ENCODE peak calls at places on chromosomes 13 and 19, in nine cellular contexts. P, L, V, A, T, W, G, I and M are unnamed samples.

GRCh38 chr19:6476155-6476895 is 5.3 kb downstream of the DENND1C start:
- DNase-seq in W (peak; percentile 51), G (peak; percentile 94), L (peak; percentile 100), A (peak; percentile 48), T (peak; percentile 79), V (no peak), I (peak; percentile 93), P (peak; percentile 96), M (no peak)

GRCh38 chr13:91313103-91313502 is 34.4 kb upstream of the MIR17HG start:
- DNase-seq in P (peak; percentile 14), L (peak; percentile 58), A (no peak), V (no peak), W (no peak), G (no peak), I (no peak), T (no peak), M (no peak)

GRCh38 chr19:19402656-19403372 is 2.7 kb upstream of the GATAD2A start:
- DNase-seq in G (no peak), A (no peak), P (no peak), I (no peak), L (no peak), W (no peak), T (no peak), V (no peak), M (no peak)

GRCh38 chr13:112056739-112057433 is 10.1 kb upstream of the SOX1 start:
- DNase-seq in V (no peak), A (no peak), I (no peak), L (peak; percentile 69), T (no peak), P (no peak), G (no peak), W (no peak), M (no peak)

GRCh38 chr13:23386533-23386932 is 47.0 kb downstream of the SACS start:
- DNase-seq in V (no peak), I (no peak), W (no peak), L (no peak), P (no peak), G (no peak), A (no peak), T (no peak), M (no peak)

GRCh38 chr19:41264581-41265375 is 606 bp downstream of the HNRNPUL1 start:
- DNase-seq in I (peak; percentile 50), G (peak; percentile 69), T (peak; percentile 74), P (peak; percentile 56), V (no peak), L (peak; percentile 78), A (peak; percentile 26), W (peak; percentile 54), M (no peak)

GRCh38 chr13:113045214-113046007 is 60.2 kb upstream of the F7 start:
- DNase-seq in I (no peak), P (no peak), A (no peak), V (no peak), W (no peak), L (no peak), G (peak; percentile 15), T (no peak), M (no peak)

GRCh38 chr19:53908933-53909415 is at the start of gene CACNG7:
- DNase-seq in L (peak; percentile 78), T (no peak), G (no peak), V (no peak), W (no peak), I (no peak), P (peak; percentile 43), A (no peak), M (no peak)

GRCh38 chr19:1156305-1156801 is 17.7 kb downstream of the SBNO2 start:
- DNase-seq in G (no peak), L (no peak), V (no peak), W (no peak), P (peak; percentile 60), A (no peak), T (no peak), I (no peak), M (peak; percentile 77)

GRCh38 chr19:34989248-34989797 is 10.8 kb upstream of the GRAMD1A start:
- DNase-seq in A (no peak), G (no peak), T (no peak), I (no peak), P (no peak), W (no peak), V (no peak), L (no peak), M (no peak)

GRCh38 chr13:91247768-91248167 is 99.7 kb upstream of the MIR17HG start:
- DNase-seq in L (no peak), V (no peak), P (peak; percentile 1), I (no peak), G (no peak), T (no peak), A (no peak), W (no peak), M (no peak)

GRCh38 chr13:41565221-41565620 is 107.9 kb downstream of the RGCC start:
- DNase-seq in T (no peak), G (no peak), W (no peak), V (no peak), L (no peak), A (no peak), P (no peak), I (no peak), M (no peak)

GRCh38 chr13:79749985-79750551 is 269.1 kb downstream of the NDFIP2 start:
- DNase-seq in I (peak; percentile 68), A (no peak), W (peak; percentile 74), L (peak; percentile 78), P (peak; percentile 36), G (no peak), V (no peak), T (no peak), M (peak; percentile 78)

GRCh38 chr13:95106562-95106961 is 194.7 kb downstream of the ABCC4 start:
- DNase-seq in I (no peak), A (no peak), T (no peak), P (no peak), G (no peak), L (no peak), V (no peak), W (no peak), M (no peak)

GRCh38 chr13:51541037-51541436 is 43.2 kb upstream of the WDFY2 start:
- DNase-seq in V (no peak), W (no peak), I (no peak), L (no peak), P (no peak), G (no peak), A (no peak), T (no peak), M (no peak)

GRCh38 chr13:24271611-24272451 is 37.5 kb upstream of the C1QTNF9 start:
- DNase-seq in A (peak; percentile 41), P (no peak), V (no peak), W (peak; percentile 24), G (peak; percentile 91), I (peak; percentile 91), T (no peak), L (peak; percentile 39), M (peak; percentile 70)

GRCh38 chr19:50328257-50329145 is 676 bp downstream of the KCNC3 start:
- DNase-seq in L (peak; percentile 72), T (peak; percentile 47), G (peak; percentile 66), A (no peak), P (peak; percentile 57), W (no peak), I (peak; percentile 40), V (no peak), M (no peak)

DNA sequence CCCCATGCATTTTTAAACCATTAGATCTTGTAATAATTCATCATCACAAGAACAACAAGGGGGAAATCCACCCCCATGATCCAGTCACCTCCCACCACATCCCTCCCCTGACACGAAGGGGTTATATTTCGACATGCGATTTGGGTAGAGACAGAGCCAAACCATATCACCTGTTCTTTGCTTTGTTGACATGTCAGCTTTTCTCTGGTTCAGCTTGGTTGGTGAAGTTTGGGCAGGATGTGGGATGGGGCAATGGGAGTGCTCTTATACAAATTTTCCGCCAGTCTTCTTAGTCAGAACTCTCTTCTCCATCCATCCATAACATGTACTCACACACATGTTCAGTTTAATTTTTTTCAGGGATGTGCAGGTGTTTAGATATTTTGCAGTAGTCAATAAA is 12.9 kb downstream of the TPP2 start:
- DNase-seq in I (no peak), A (no peak), V (no peak), T (no peak), G (no peak), P (no peak), W (no peak), L (no peak), M (no peak)
- H3K4me1 ChIP-seq in I (peaks cover 3% of the 10 kb centered on the region), A (peaks cover 38% of the 10 kb centered on the region), V (no peaks in the 10 kb centered on the region), T (peaks cover 23% of the 10 kb centered on the region), G (no peaks in the 10 kb centered on the region), P (peaks cover 4% of the 10 kb centered on the region), W (no peaks in the 10 kb centered on the region), L (no peaks in the 10 kb centered on the region), M (no peaks in the 10 kb centered on the region)

GRCh38 chr13:68323106-68323505 is 1093.0 kb upstream of the PCDH9 start:
- DNase-seq in L (no peak), W (no peak), I (no peak), A (no peak), V (no peak), G (no peak), T (no peak), P (no peak), M (no peak)

DNA sequence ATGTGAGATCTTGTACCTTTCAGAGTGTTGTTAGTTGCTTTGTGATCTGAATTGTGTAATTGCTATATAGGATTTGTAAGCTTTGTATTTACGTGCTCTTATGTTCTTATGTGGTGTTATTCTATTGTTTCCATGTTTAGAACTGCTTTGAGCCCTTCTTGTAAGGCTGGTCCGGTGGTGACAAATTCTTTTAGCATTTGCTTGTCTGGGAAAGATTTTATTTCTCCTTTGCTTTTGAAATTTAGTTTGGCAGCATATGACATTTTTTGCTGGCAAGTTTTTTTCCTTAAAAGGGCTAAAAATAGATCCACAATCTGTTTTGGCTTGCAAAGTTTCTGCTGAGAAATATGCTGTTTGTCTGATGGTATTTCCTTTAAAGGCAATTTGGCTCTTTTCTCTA is 1089.2 kb upstream of the PCDH9 start:
- DNase-seq in P (no peak), V (no peak), L (no peak), W (no peak), I (no peak), G (no peak), A (no peak), T (no peak), M (no peak)
- TF ChIP-seq CTCF in P (no peak), V (no peak), L (no peak), W (no peak), I (no peak), G (no peak), A (no peak), T (no peak), M (no peak)

GRCh38 chr19:14703833-14704232 is 14.0 kb downstream of the ZNF333 start:
- DNase-seq in G (no peak), A (no peak), L (no peak), I (no peak), W (no peak), V (no peak), T (no peak), P (no peak), M (no peak)
- H3K9me3 ChIP-seq in G (no peaks in the 10 kb centered on the region), A (no peaks in the 10 kb centered on the region), L (peaks cover 6% of the 10 kb centered on the region), I (no peaks in the 10 kb centered on the region), W (no peaks in the 10 kb centered on the region), V (no peaks in the 10 kb centered on the region), T (peaks cover 7% of the 10 kb centered on the region), P (no peaks in the 10 kb centered on the region), M (no peaks in the 10 kb centered on the region)

DNA sequence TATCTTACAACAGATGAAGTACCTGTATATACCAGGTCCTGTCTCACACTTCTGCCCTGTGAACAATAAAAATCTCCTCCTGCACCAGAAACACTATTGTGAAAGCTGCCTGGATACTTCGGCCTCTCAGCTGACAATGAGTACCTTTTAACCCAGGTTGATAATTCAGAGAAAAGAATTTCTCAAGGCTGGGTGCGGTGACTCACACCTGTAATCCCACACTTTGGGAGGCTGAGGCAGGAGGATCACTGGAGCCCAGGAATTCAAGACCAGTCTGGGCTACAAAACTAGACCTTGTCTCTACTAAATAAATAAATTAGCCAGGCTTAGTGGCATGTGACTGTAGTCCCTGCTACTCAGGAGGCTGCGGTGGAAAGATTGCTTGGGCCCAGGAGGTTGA is 65.3 kb upstream of the TM9SF2 start:
- DNase-seq in T (no peak), P (no peak), G (no peak), L (no peak), I (no peak), A (no peak), V (no peak), W (no peak), M (no peak)
- H3K4me1 ChIP-seq in T (peaks cover 28% of the 10 kb centered on the region), P (peaks cover 12% of the 10 kb centered on the region), G (no peaks in the 10 kb centered on the region), L (peaks cover 9% of the 10 kb centered on the region), I (peaks cover 7% of the 10 kb centered on the region), A (peaks cover 58% of the 10 kb centered on the region), V (no peaks in the 10 kb centered on the region), W (no peaks in the 10 kb centered on the region), M (no peaks in the 10 kb centered on the region)